ENCODE peak calls at places on chromosomes 12 and 14, in seven cellular contexts. P is pancreas, H is A549, L is upper lobe of right lung, R is H9, Y is HCT116, I is heart right ventricle. M is an unnamed sample.

GRCh38 chr14:92510972-92511371 is 2.6 kb upstream of the RIN3 start:
- DNase-seq in H (no peak), R (peak; percentile 72), L (no peak), I (no peak), P (no peak), Y (peak; percentile 51), M (no peak)

GRCh38 chr12:80752464-80752863 is 35.8 kb downstream of the MYF5 start:
- DNase-seq in P (no peak), I (no peak), Y (no peak), H (no peak), R (no peak), L (no peak), M (no peak)

GRCh38 chr12:87274594-87275245 is 754.5 kb downstream of the C12orf50 start:
- DNase-seq in I (no peak), P (no peak), H (peak; percentile 6), L (no peak), R (peak; percentile 36), Y (peak; percentile 19), M (no peak)

GRCh38 chr12:97968641-97969171 is 506.1 kb downstream of the RMST start:
- DNase-seq in L (no peak), Y (no peak), P (no peak), I (no peak), H (no peak), R (no peak), M (no peak)

GRCh38 chr12:63822352-63822751 is 22.1 kb upstream of the SRGAP1 start:
- DNase-seq in L (no peak), R (no peak), P (no peak), I (no peak), Y (no peak), H (no peak), M (no peak)

GRCh38 chr14:60757617-60758016 is 23.1 kb downstream of the MNAT1 start:
- DNase-seq in L (no peak), P (no peak), H (no peak), Y (no peak), R (no peak), I (no peak), M (no peak)

GRCh38 chr14:65772901-65773574 is 360.5 kb downstream of the FUT8 start:
- DNase-seq in I (no peak), L (no peak), Y (no peak), P (no peak), H (no peak), R (no peak), M (no peak)

GRCh38 chr14:76710093-76711010 is 50.9 kb upstream of the VASH1 start:
- DNase-seq in R (no peak), Y (peak; percentile 24), I (no peak), L (no peak), P (no peak), H (peak; percentile 44), M (no peak)

GRCh38 chr12:85441740-85442139 is 161.7 kb downstream of the ALX1 start:
- DNase-seq in L (no peak), H (peak; percentile 10), R (no peak), Y (peak; percentile 16), P (no peak), I (no peak), M (no peak)

GRCh38 chr12:10641735-10642500 is 28.5 kb upstream of the MAGOHB start:
- DNase-seq in L (no peak), Y (no peak), R (no peak), H (no peak), I (no peak), P (no peak), M (no peak)

GRCh38 chr14:34593740-34594375 is 36.1 kb downstream of the SNX6 start:
- DNase-seq in L (peak; percentile 13), P (no peak), I (no peak), H (no peak), Y (no peak), R (no peak), M (no peak)

GRCh38 chr12:46722737-46723136 is 103.1 kb downstream of the SLC38A4 start:
- DNase-seq in H (no peak), L (no peak), Y (no peak), P (no peak), R (no peak), I (no peak), M (no peak)

GRCh38 chr14:81412779-81413178 is 12.7 kb upstream of the STON2 start:
- DNase-seq in H (no peak), I (no peak), L (no peak), Y (no peak), R (no peak), P (no peak), M (no peak)

GRCh38 chr12:49821375-49822287 is 6.6 kb downstream of the NCKAP5L start:
- DNase-seq in H (no peak), I (no peak), L (no peak), R (no peak), P (no peak), Y (no peak), M (no peak)

GRCh38 chr12:49824886-49825285 is 3.3 kb downstream of the NCKAP5L start:
- DNase-seq in I (no peak), R (no peak), H (no peak), Y (no peak), P (no peak), L (no peak), M (no peak)

GRCh38 chr12:49824416-49824815 is 3.8 kb downstream of the NCKAP5L start:
- DNase-seq in I (no peak), H (no peak), P (no peak), L (no peak), R (no peak), Y (no peak), M (no peak)

GRCh38 chr12:49823951-49824350 is 4.3 kb downstream of the NCKAP5L start:
- DNase-seq in R (no peak), I (no peak), Y (no peak), L (no peak), P (no peak), H (no peak), M (no peak)

DNA sequence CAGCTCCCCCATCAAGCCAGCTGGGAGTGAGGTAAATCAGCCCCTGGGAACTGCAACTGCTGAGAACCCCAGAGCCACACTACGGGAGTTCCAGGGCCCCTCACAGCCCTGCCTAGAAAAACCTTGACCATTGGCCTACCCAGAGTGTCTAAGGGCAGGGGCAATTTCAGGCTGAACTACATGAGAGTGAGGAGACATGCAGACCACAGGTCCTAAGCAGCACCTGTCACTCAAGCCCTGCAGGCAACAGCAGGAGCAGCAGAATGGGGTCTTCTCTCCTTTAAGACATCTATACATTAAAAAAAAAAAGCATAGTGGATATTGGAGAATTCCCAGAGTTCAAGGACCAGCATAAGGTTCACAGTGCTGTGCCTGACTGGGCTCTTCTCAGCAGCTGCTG is 4.9 kb downstream of the NCKAP5L start:
- DNase-seq in P (no peak), I (no peak), L (no peak), H (no peak), R (no peak), Y (no peak), M (no peak)
- H3K4me1 ChIP-seq in P (no peaks in the 10 kb centered on the region), I (peaks cover 84% of the 10 kb centered on the region), L (peaks cover 58% of the 10 kb centered on the region), H (peaks cover 10% of the 10 kb centered on the region), R (peaks cover 2% of the 10 kb centered on the region), Y (peaks cover 13% of the 10 kb centered on the region), M (peaks cover 43% of the 10 kb centered on the region)

GRCh38 chr14:39555749-39556148 is 123.5 kb upstream of the FBXO33 start:
- DNase-seq in P (no peak), Y (no peak), I (no peak), R (no peak), L (no peak), H (no peak), M (no peak)
- H3K9me3 ChIP-seq in P (no peaks in the 10 kb centered on the region), Y (no peaks in the 10 kb centered on the region), I (peaks cover 8% of the 10 kb centered on the region), R (no peaks in the 10 kb centered on the region), L (peaks cover 9% of the 10 kb centered on the region), H (peaks cover 2% of the 10 kb centered on the region), M (peaks cover 10% of the 10 kb centered on the region)

DNA sequence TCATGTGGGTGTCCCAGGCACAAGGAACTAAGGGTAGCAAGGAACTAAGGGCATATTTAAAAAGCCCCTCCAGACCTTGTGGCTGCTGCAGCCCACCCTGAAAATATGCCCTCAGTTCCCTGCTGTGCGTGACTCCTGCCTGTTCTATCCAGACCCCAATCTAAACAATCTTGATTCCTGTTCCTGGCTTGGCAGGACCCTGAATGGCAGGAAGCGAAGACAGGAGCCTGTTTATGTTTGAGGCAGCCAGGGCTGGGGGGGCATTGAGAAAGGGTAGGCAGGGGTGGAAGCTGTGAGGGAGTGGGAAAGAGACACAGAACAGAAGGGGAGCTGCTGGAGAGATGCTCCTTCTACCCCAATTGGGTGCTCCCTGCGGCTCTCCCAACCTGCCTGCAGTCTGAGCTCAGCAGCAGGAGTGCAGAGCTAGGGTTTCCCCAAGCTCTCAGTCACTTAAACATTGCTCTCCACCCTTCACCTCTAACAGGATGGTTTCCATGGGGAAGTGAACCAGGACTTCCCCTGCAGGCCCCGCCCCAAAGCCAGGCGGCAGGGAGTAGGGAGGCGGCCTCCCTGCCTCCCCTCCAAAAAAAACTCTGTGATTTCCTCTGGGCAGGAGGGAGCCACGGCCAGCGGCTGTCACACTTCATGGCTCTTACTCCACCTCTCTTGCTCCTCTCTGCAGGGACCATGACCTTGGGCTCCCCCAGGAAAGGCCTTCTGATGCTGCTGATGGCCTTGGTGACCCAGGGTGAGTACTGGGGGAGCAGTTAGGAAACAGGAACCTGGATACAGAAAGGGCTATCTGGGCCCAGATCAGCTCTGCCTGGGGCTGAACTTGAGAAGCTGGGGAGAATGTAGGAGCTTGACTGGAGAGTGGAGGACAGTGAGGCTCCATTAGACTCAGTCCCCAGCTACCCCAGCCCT is 4.7 kb downstream of the ACVRL1 start:
- DNase-seq in H (no peak), R (no peak), L (peak; percentile 83), Y (no peak), P (no peak), I (peak; percentile 61), M (no peak)
- H3K4me1 ChIP-seq in H (no peaks in the 10 kb centered on the region), R (no peaks in the 10 kb centered on the region), L (peaks cover 54% of the 10 kb centered on the region), Y (peaks cover 21% of the 10 kb centered on the region), P (no peaks in the 10 kb centered on the region), I (peaks cover 67% of the 10 kb centered on the region), M (peaks cover 19% of the 10 kb centered on the region)

GRCh38 chr14:105938959-105939358 is 412.6 kb downstream of the TMEM121 start:
- DNase-seq in P (no peak), Y (no peak), R (no peak), H (no peak), L (no peak), I (no peak), M (no peak)

GRCh38 chr14:105941226-105942166 is 415.1 kb downstream of the TMEM121 start:
- DNase-seq in Y (no peak), R (no peak), L (no peak), I (no peak), P (no peak), H (no peak), M (no peak)

GRCh38 chr14:105940534-105941225 is 414.3 kb downstream of the TMEM121 start:
- DNase-seq in R (no peak), L (no peak), I (no peak), H (no peak), Y (no peak), P (no peak), M (no peak)

GRCh38 chr14:105938055-105938863 is 411.9 kb downstream of the TMEM121 start:
- DNase-seq in I (no peak), P (no peak), R (no peak), Y (no peak), H (no peak), L (no peak), M (no peak)

DNA sequence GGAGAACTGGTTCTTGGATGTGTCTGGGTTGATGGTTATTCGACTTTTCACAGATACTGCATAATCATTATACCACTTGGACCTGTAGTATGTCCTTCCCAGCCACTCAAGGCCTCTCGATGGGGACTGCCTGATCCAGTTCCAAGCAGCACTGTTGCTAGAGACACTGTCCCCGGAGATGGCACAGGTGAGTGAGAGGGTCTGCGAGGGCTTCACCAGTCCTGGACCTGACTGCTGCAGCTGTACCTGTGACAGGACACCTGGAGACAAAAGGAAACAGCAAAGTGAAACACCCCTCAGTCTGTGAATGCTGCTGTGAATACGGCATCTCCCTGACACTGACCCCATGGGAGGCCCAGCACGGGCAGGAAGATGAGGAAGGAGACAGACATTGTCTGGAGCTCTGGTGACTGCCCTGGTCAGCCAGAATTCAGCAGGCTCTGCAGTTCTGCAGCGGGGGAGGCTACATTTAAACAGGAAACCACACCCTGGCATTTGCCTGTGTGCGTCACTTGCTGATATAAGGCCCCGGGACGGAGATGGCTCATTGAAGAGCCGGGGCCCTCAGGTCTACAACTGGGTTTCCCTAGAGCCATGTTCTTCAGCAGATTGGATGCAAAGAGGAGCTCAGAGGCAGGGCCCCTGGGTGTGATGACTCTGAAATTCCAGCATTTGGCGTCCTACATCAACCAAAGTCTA is 413.6 kb downstream of the TMEM121 start:
- DNase-seq in Y (no peak), I (no peak), H (no peak), R (no peak), P (no peak), L (no peak), M (no peak)
- H3K9me3 ChIP-seq in Y (peaks cover 4% of the 10 kb centered on the region), I (peaks cover 26% of the 10 kb centered on the region), H (peaks cover 20% of the 10 kb centered on the region), R (peaks cover 100% of the 10 kb centered on the region), P (no peaks in the 10 kb centered on the region), L (no peaks in the 10 kb centered on the region), M (peaks cover 9% of the 10 kb centered on the region)